ENCODE peak calls at places on chromosomes 4 and X, in five cellular contexts. Q is IMR-90; O is CD4-positive, alpha-beta T cell; U is thyroid gland; Y is heart left ventricle. I is an unnamed sample.

GRCh38 chrX:115147220-115147619 is 42.0 kb upstream of the RBMXL3 start:
- DNase-seq in Y (no peak), Q (peak; percentile 40), O (no peak), U (no peak), I (no peak)

GRCh38 chrX:42505057-42505456 is 272.9 kb downstream of the PPP1R2C start:
- DNase-seq in U (no peak), Q (no peak), Y (no peak), O (no peak), I (no peak)

GRCh38 chrX:128616933-128617332 is 564.7 kb upstream of the ACTRT1 start:
- DNase-seq in O (no peak), Q (no peak), U (no peak), Y (no peak), I (no peak)

GRCh38 chr4:187227907-187228699 is 504.4 kb upstream of the FAT1 start:
- DNase-seq in U (no peak), Q (peak; percentile 40), Y (no peak), O (no peak), I (no peak)

GRCh38 chrX:38045697-38046096 is 39.3 kb downstream of the SYTL5 start:
- DNase-seq in Q (no peak), Y (no peak), O (no peak), U (peak; percentile 56), I (no peak)

GRCh38 chr4:121146530-121146929 is 17.6 kb downstream of the TNIP3 start:
- DNase-seq in Y (no peak), U (no peak), Q (peak; percentile 50), O (no peak), I (no peak)

GRCh38 chr4:110019153-110019552 is 106.5 kb downstream of the EGF start:
- DNase-seq in Q (no peak), O (no peak), Y (no peak), U (no peak), I (no peak)

GRCh38 chrX:150306002-150306401 is 57.1 kb upstream of the MAMLD1 start:
- DNase-seq in Y (no peak), O (no peak), U (no peak), Q (no peak), I (no peak)

GRCh38 chr4:37816006-37816405 is 10.5 kb upstream of the PGM2 start:
- DNase-seq in Q (no peak), O (no peak), Y (no peak), U (no peak), I (no peak)

GRCh38 chr4:13430834-13431568 is 53.1 kb downstream of the RAB28 start:
- DNase-seq in Y (no peak), U (no peak), O (no peak), Q (no peak), I (no peak)
- TF ChIP-seq CTCF in Y (no peak), U (no peak), O (no peak), Q (peak; percentile 14), I (peak; percentile 11)

GRCh38 chrX:117689956-117690355 is 426.7 kb downstream of the KLHL13 start:
- DNase-seq in O (no peak), U (no peak), Q (no peak), Y (no peak), I (no peak)
- TF ChIP-seq CTCF in O (no peak), U (no peak), Q (no peak), Y (no peak), I (no peak)

DNA sequence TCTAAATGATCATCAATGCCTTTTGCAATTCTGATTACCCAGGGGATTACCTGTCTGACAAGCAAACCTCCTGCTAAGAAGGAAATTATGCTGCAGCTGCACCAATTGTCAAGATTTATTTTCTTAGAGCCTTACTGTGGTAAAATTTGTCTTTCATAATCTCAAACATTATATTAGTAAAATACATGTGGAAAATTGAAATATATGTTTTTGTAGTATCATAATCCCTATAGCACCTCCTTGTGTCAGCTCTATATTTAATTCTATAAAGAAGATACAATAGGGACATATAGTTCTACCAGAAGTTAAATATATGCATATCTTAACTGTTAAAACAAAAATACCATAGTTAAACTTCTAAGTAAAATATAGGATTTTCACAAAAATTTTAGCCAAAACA is 655.6 kb upstream of the PCDH10 start:
- DNase-seq in O (no peak), Y (no peak), U (no peak), Q (no peak), I (no peak)
- TF ChIP-seq CTCF in O (no peak), Y (no peak), U (no peak), Q (no peak), I (no peak)

DNA sequence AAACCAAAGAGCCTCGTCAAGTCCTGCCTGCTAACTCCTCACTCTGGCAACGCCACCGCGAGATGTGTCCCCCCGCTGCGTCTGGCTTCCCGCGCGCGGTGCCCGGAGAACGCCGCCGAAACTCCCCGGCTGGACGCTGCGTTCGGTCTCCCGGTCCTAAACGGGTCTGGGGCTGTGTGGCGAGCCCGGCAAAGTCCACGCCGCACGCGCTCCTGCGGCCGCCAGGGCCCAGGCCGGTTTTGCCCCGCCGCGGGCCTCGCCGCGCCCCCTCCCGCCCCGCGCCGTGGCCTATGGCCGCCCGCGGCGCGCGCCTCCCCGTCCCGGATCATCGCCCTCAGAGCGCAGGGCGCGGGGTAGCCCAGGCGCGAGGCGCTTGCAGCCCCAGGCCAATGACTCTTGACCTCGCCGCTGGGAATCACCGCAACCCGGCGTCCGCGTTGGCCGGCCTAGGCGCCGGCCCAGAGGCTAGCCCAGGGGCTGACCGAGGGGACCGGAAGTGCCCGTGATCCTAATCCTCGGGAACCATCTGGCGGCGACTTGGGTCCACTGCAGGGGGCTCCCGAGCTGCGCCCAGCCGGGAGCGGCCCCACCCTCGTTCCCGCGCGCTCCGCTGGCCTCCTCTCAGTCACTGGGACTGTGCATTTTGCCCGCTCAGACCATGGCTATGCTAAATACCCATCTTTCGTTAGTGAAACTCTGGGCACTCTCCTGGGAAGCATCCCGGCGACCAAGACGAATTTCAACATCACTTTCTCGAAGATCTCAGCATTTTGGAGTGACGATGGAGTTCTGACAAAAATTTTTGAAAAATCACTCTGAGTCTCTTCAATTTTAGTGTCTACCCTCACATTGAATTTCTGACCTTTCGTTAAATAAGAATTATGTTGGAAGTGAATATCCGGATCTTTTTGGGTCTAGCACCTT is at the start of gene AADAT:
- DNase-seq in Q (peak; percentile 72), U (peak; percentile 75), Y (peak; percentile 85), O (no peak), I (peak; percentile 81)
- TF ChIP-seq CTCF in Q (peak; percentile 79), U (peak; percentile 73), Y (peak; percentile 71), O (no peak), I (peak; percentile 74)

GRCh38 chr4:13968723-13969122 is 341.2 kb upstream of the BOD1L1 start:
- DNase-seq in Q (peak; percentile 66), O (no peak), U (no peak), Y (no peak), I (no peak)
- TF ChIP-seq CTCF in Q (no peak), O (no peak), U (no peak), Y (no peak), I (no peak)

GRCh38 chrX:133179500-133179899 is 38.7 kb downstream of the TFDP3 start:
- DNase-seq in Y (no peak), Q (no peak), U (no peak), O (no peak), I (no peak)
- TF ChIP-seq CTCF in Y (no peak), Q (no peak), U (no peak), O (no peak), I (peak; percentile 37)

I was measured in progenitor cell of endocrine pancreas.